ENCODE peak calls at places on chromosomes 1 and 21, in nine cellular contexts. V is pancreas; Z is left ventricle myocardium inferior; G is Karpas-422; Y is CD4-positive, CD25-positive, alpha-beta regulatory T cell; B is PC-3; L is uterus; F is PC-9; C is kidney. N is an unnamed sample.

GRCh38 chr21:25717491-25718139 is 17.1 kb downstream of the ATP5PF start:
- DNase-seq in V (no peak), Z (no peak), G (no peak), Y (no peak), B (peak; percentile 29), L (no peak), F (no peak), C (no peak), N (no peak)

GRCh38 chr1:223123238-223123976 is 19.6 kb downstream of the TLR5 start:
- DNase-seq in V (peak; percentile 70), Z (peak; percentile 66), G (peak; percentile 93), Y (peak; percentile 52), B (peak; percentile 83), L (peak; percentile 67), F (peak; percentile 71), C (no peak), N (peak; percentile 74)

GRCh38 chr1:26281971-26282693 is 2.2 kb downstream of the SH3BGRL3 start:
- DNase-seq in V (no peak), Z (peak; percentile 56), G (peak; percentile 82), Y (no peak), B (no peak), L (no peak), F (peak; percentile 28), C (peak; percentile 73), N (no peak)

GRCh38 chr1:241408170-241408569 is 51.2 kb upstream of the RGS7 start:
- DNase-seq in V (no peak), Z (no peak), G (no peak), Y (no peak), B (peak; percentile 78), L (no peak), F (no peak), C (no peak), N (no peak)

GRCh38 chr21:17526771-17527170 is 13.9 kb downstream of the CXADR start:
- DNase-seq in V (no peak), Z (no peak), G (no peak), Y (no peak), B (no peak), L (no peak), F (no peak), C (no peak), N (no peak)

GRCh38 chr1:200043330-200043668 is 15.8 kb downstream of the NR5A2 start:
- DNase-seq in V (no peak), Z (no peak), G (no peak), Y (no peak), B (no peak), L (no peak), F (no peak), C (no peak), N (no peak)

GRCh38 chr21:16522512-16522911 is 792.7 kb downstream of the USP25 start:
- DNase-seq in V (no peak), Z (no peak), G (no peak), Y (no peak), B (no peak), L (no peak), F (no peak), C (no peak), N (no peak)

GRCh38 chr1:41122851-41123518 is 101.5 kb upstream of the SLFNL1 start:
- DNase-seq in V (no peak), Z (no peak), G (peak; percentile 64), Y (no peak), B (peak; percentile 76), L (no peak), F (no peak), C (no peak), N (no peak)

GRCh38 chr1:209772116-209772515 is 12.2 kb downstream of the C1orf74 start:
- DNase-seq in V (no peak), Z (no peak), G (no peak), Y (no peak), B (no peak), L (no peak), F (no peak), C (no peak), N (no peak)

GRCh38 chr1:219523411-219523810 is 89.5 kb downstream of the ZC3H11B start:
- DNase-seq in V (no peak), Z (no peak), G (no peak), Y (no peak), B (no peak), L (no peak), F (no peak), C (no peak), N (no peak)

GRCh38 chr1:116329524-116330341 is 43.3 kb upstream of the ATP1A1 start:
- DNase-seq in V (no peak), Z (no peak), G (peak; percentile 68), Y (no peak), B (peak; percentile 53), L (no peak), F (no peak), C (no peak), N (no peak)

GRCh38 chr1:20194770-20195463 is 8.6 kb upstream of the PLA2G2C start:
- DNase-seq in V (peak; percentile 71), Z (peak; percentile 65), G (peak; percentile 93), Y (peak; percentile 40), B (peak; percentile 77), L (peak; percentile 28), F (peak; percentile 49), C (peak; percentile 79), N (peak; percentile 73)

GRCh38 chr21:41120997-41121396 is 47.0 kb upstream of the BACE2 start:
- DNase-seq in V (no peak), Z (no peak), G (no peak), Y (no peak), B (no peak), L (no peak), F (no peak), C (no peak), N (no peak)

GRCh38 chr1:193211539-193211938 is 25.1 kb upstream of the B3GALT2 start:
- DNase-seq in V (no peak), Z (no peak), G (no peak), Y (no peak), B (peak; percentile 87), L (no peak), F (peak; percentile 14), C (no peak), N (no peak)

GRCh38 chr1:193212637-193213036 is 26.2 kb upstream of the B3GALT2 start:
- DNase-seq in V (no peak), Z (no peak), G (no peak), Y (no peak), B (no peak), L (no peak), F (no peak), C (no peak), N (no peak)

GRCh38 chr1:193210991-193211390 is 24.6 kb upstream of the B3GALT2 start:
- DNase-seq in V (no peak), Z (no peak), G (no peak), Y (no peak), B (no peak), L (no peak), F (no peak), C (no peak), N (no peak)

GRCh38 chr1:193216920-193217319 is 30.5 kb upstream of the B3GALT2 start:
- DNase-seq in V (no peak), Z (peak; percentile 38), G (no peak), Y (no peak), B (no peak), L (no peak), F (no peak), C (no peak), N (no peak)

GRCh38 chr1:193213998-193214397 is 27.6 kb upstream of the B3GALT2 start:
- DNase-seq in V (no peak), Z (no peak), G (no peak), Y (no peak), B (no peak), L (no peak), F (no peak), C (no peak), N (no peak)
- H3K36me3 ChIP-seq in V (peaks cover 3% of the 10 kb centered on the region), Z (peaks cover 15% of the 10 kb centered on the region), G (peaks cover 13% of the 10 kb centered on the region), Y (peaks cover 47% of the 10 kb centered on the region), B (peaks cover 16% of the 10 kb centered on the region), L (no peaks in the 10 kb centered on the region), F (peaks cover 3% of the 10 kb centered on the region), C (peaks cover 5% of the 10 kb centered on the region), N (no peaks in the 10 kb centered on the region)

DNA sequence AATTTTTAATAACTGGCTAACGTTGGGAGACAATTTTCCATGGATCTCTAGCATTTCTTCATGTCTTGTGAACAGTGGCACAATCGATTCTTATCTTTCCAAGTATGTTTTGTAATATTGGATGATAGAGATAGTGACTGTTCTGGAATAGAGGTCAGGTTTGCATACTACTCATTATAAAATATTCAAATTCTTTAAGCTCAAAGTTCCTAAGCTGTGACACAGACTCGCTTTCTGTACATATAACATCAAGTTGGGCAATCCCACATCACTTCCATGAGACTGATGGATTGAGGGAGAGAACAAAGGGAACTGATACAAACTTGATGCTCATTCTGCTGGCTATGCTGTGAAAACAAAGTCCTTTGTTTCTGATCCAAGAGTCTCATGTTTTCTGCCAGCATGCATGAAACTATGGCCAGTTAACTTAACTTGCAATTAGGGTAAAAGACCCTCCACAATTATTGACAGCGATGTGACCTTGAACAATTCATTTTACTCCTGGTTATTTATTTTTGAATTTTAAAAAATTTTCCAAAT is 392.4 kb downstream of the TTLL7 start:
- DNase-seq in V (no peak), Z (no peak), G (no peak), Y (no peak), B (no peak), L (no peak), F (no peak), C (no peak), N (no peak)
- H3K4me3 ChIP-seq in V (no peak overlapping the region), Z (no peak overlapping the region), G (no peak overlapping the region), Y (no peak overlapping the region), B (no peak overlapping the region), L (no peak overlapping the region), F (no peak overlapping the region), C (no peak overlapping the region), N (no peak overlapping the region)

GRCh38 chr1:183739640-183740385 is 65.1 kb upstream of the RGL1 start:
- DNase-seq in V (no peak), Z (no peak), G (no peak), Y (no peak), B (no peak), L (no peak), F (no peak), C (no peak), N (no peak)

GRCh38 chr1:183742367-183742766 is 62.6 kb upstream of the RGL1 start:
- DNase-seq in V (no peak), Z (no peak), G (peak; percentile 19), Y (no peak), B (no peak), L (no peak), F (no peak), C (no peak), N (no peak)

GRCh38 chr1:183739082-183739481 is 65.8 kb upstream of the RGL1 start:
- DNase-seq in V (no peak), Z (no peak), G (no peak), Y (no peak), B (peak; percentile 14), L (no peak), F (no peak), C (no peak), N (no peak)

GRCh38 chr1:183744132-183744913 is 60.6 kb upstream of the RGL1 start:
- DNase-seq in V (no peak), Z (no peak), G (no peak), Y (no peak), B (no peak), L (no peak), F (no peak), C (no peak), N (no peak)
- H3K36me3 ChIP-seq in V (no peaks in the 10 kb centered on the region), Z (peaks cover 11% of the 10 kb centered on the region), G (no peaks in the 10 kb centered on the region), Y (no peaks in the 10 kb centered on the region), B (no peaks in the 10 kb centered on the region), L (no peaks in the 10 kb centered on the region), F (no peaks in the 10 kb centered on the region), C (no peaks in the 10 kb centered on the region), N (peaks cover 6% of the 10 kb centered on the region)

DNA sequence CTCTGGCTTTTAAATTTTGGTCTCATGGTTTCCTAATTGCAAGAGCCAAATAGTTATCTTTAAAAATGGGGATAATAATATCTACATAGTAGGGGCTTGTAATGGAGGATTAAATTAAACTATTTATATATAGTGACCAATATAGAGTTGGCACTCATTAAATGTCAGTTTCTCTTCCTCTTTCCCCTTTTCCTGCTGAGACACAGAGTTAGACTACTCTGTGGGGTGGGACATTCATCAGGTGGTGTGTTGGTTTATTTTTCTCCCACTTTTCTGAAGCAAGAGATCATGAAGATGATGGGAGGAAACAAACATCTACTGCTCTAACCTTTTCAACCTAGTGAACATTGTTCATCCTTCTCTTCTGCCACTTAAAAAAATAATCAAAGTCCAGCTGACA is 17.3 kb upstream of the RAP1A start:
- DNase-seq in V (no peak), Z (no peak), G (peak; percentile 72), Y (no peak), B (no peak), L (no peak), F (no peak), C (no peak), N (no peak)
- H3K4me3 ChIP-seq in V (no peak overlapping the region), Z (no peak overlapping the region), G (peak overlapping the region; percentile 41), Y (peak overlapping the region; percentile 6), B (no peak overlapping the region), L (no peak overlapping the region), F (no peak overlapping the region), C (no peak overlapping the region), N (no peak overlapping the region)